ENCODE peak calls at places on chromosomes 3 and 15, in ten cellular contexts. I is T-helper 2 cell; Q is GM18507; Z is EL; O is substantia nigra; D is lung; W is CD8-positive, alpha-beta memory T cell; A is H9; N is stimulated activated CD8-positive, alpha-beta memory T cell treated with anti-CD3 and anti-CD28 coated beads, Interleukin-15, amount 100 ng/mL, for 4 hours; L is effector CD4-positive, alpha-beta T cell. H is an unnamed sample.

GRCh38 chr3:111924283-111924682 is 54.5 kb upstream of the ABHD10 start:
- DNase-seq in W (no peak), N (no peak), O (no peak), Z (no peak), A (no peak), D (peak), I (no peak), L (no peak), Q (no peak), H (no peak)

GRCh38 chr3:104887069-104887468 is 479.6 kb upstream of the ALCAM start:
- DNase-seq in O (no peak), N (no peak), Z (peak), L (no peak), D (no peak), W (no peak), I (no peak), A (no peak), Q (no peak), H (no peak)

GRCh38 chr15:75713338-75713895 is 769 bp upstream of the CSPG4 start:
- DNase-seq in L (no peak), A (peak), N (no peak), Q (no peak), I (no peak), W (no peak), D (no peak), O (no peak), Z (peak), H (no peak)

GRCh38 chr3:70992131-70992530 is 591.4 kb downstream of the FOXP1 start:
- DNase-seq in N (no peak), L (no peak), I (no peak), O (no peak), W (no peak), D (no peak), Q (no peak), A (no peak), Z (no peak), H (no peak)

GRCh38 chr3:113695426-113695817 is 1.0 kb downstream of the USF3 start:
- DNase-seq in N (no peak), D (no peak), O (no peak), L (no peak), W (no peak), Q (no peak), Z (no peak), A (no peak), I (peak), H (no peak)

GRCh38 chr3:78494831-78495230 is 1273.0 kb downstream of the ROBO1 start:
- DNase-seq in Q (no peak), A (no peak), D (no peak), N (no peak), I (no peak), L (no peak), O (no peak), Z (no peak), W (no peak), H (no peak)

GRCh38 chr15:70023064-70023768 is 74.5 kb downstream of the TLE3 start:
- DNase-seq in Z (peak), I (peak), D (no peak), N (peak), L (peak), O (no peak), A (no peak), Q (peak), W (peak), H (no peak)

GRCh38 chr3:152574461-152575079 is 260.4 kb upstream of the P2RY1 start:
- DNase-seq in Q (no peak), I (peak), N (no peak), L (peak), A (no peak), O (no peak), D (no peak), Z (peak), W (no peak), H (no peak)

GRCh38 chr15:44813231-44813630 is 76.9 kb downstream of the TRIM69 start:
- DNase-seq in D (no peak), A (no peak), Q (no peak), L (no peak), N (no peak), I (peak), Z (no peak), W (no peak), O (no peak), H (no peak)

GRCh38 chr15:51600114-51600513 is 22.5 kb downstream of the DMXL2 start:
- DNase-seq in O (no peak), N (no peak), I (no peak), W (no peak), A (no peak), D (no peak), L (no peak), Z (peak), Q (no peak), H (no peak)

GRCh38 chr15:93987068-93987467 is 244.3 kb upstream of the MCTP2 start:
- DNase-seq in Q (no peak), O (no peak), Z (no peak), A (no peak), I (peak), N (peak), W (peak), L (peak), D (no peak), H (no peak)

GRCh38 chr3:48352546-48352945 is 19.1 kb upstream of the SPINK8 start:
- DNase-seq in A (no peak), N (no peak), L (no peak), O (no peak), Z (no peak), Q (no peak), W (no peak), D (no peak), I (no peak), H (no peak)

GRCh38 chr15:77418341-77419049 is 1.4 kb downstream of the PEAK1 start:
- DNase-seq in O (no peak), D (no peak), Z (peak), W (no peak), A (no peak), L (no peak), N (no peak), I (no peak), Q (no peak), H (no peak)

GRCh38 chr3:147410518-147411234 is 1.5 kb downstream of the ZIC1 start:
- DNase-seq in A (peak), Z (peak), D (peak), I (peak), N (no peak), W (no peak), L (no peak), Q (no peak), O (no peak), H (no peak)

GRCh38 chr3:193869221-193870201 is 266.4 kb upstream of the HES1 start:
- DNase-seq in Q (no peak), N (no peak), L (no peak), D (no peak), O (peak), W (no peak), Z (peak), I (peak), A (peak), H (no peak)

GRCh38 chr3:13123266-13123665 is 50.0 kb upstream of the IQSEC1 start:
- DNase-seq in Q (no peak), Z (no peak), I (no peak), N (no peak), D (no peak), L (no peak), O (no peak), A (no peak), W (no peak), H (no peak)

GRCh38 chr15:90046289-90046688 is 45.2 kb downstream of the ZNF710 start:
- DNase-seq in Q (no peak), O (no peak), D (no peak), Z (no peak), N (no peak), I (no peak), L (no peak), W (no peak), A (no peak), H (no peak)

GRCh38 chr3:174363256-174363655 is 495.9 kb upstream of the NAALADL2 start:
- DNase-seq in W (no peak), Z (no peak), Q (no peak), N (no peak), O (no peak), I (no peak), D (no peak), A (no peak), L (no peak), H (no peak)

GRCh38 chr3:29412117-29412516 is 131.2 kb downstream of the RBMS3 start:
- DNase-seq in L (no peak), O (no peak), D (no peak), Z (no peak), N (no peak), A (no peak), W (no peak), Q (no peak), I (no peak), H (no peak)

GRCh38 chr3:70742081-70742480 is 429.6 kb upstream of the MDFIC2 start:
- DNase-seq in L (no peak), A (no peak), Q (no peak), D (no peak), W (no peak), I (no peak), O (no peak), Z (no peak), N (no peak), H (no peak)

GRCh38 chr3:172680684-172681083 is 30.2 kb downstream of the NCEH1 start:
- DNase-seq in W (no peak), A (no peak), O (no peak), L (no peak), D (no peak), N (no peak), Z (peak), Q (no peak), I (no peak), H (no peak)

H was measured in cortex of kidney.